ENCODE peak calls at places on chromosomes 12 and 14, in nine cellular contexts. One of them, this sample, is unnamed.

GRCh38 chr14:102491786-102492522 is 17.6 kb downstream of the ANKRD9 start:
- DNase-seq in kidney tubule cell: no peak
- DNase-seq in AG09309: no peak
- DNase-seq in tibial nerve: no peak
- DNase-seq in fibroblast of lung: no peak
- DNase-seq in prostate gland: no peak
- DNase-seq in pons: no peak
- DNase-seq in iPS-NIHi11: no peak
- DNase-seq in progenitor cell of endocrine pancreas: no peak
- DNase-seq in this sample: no peak

GRCh38 chr14:52706286-52706685 is 714 bp upstream of the PSMC6 start:
- DNase-seq in kidney tubule cell: peak; percentile 40
- DNase-seq in AG09309: no peak
- DNase-seq in tibial nerve: no peak
- DNase-seq in fibroblast of lung: peak; percentile 23
- DNase-seq in prostate gland: no peak
- DNase-seq in pons: no peak
- DNase-seq in iPS-NIHi11: peak; percentile 20
- DNase-seq in progenitor cell of endocrine pancreas: no peak
- DNase-seq in this sample: no peak

GRCh38 chr12:53869500-53869899 is 69.1 kb upstream of the HOXC13 start:
- DNase-seq in kidney tubule cell: peak; percentile 43
- DNase-seq in AG09309: no peak
- DNase-seq in tibial nerve: no peak
- DNase-seq in fibroblast of lung: no peak
- DNase-seq in prostate gland: no peak
- DNase-seq in pons: peak; percentile 72
- DNase-seq in iPS-NIHi11: no peak
- DNase-seq in progenitor cell of endocrine pancreas: no peak
- DNase-seq in this sample: peak; percentile 30

GRCh38 chr12:19771858-19772257 is 332.6 kb downstream of the AEBP2 start:
- DNase-seq in kidney tubule cell: no peak
- DNase-seq in AG09309: peak; percentile 76
- DNase-seq in tibial nerve: no peak
- DNase-seq in fibroblast of lung: peak; percentile 98
- DNase-seq in prostate gland: no peak
- DNase-seq in pons: no peak
- DNase-seq in iPS-NIHi11: no peak
- DNase-seq in progenitor cell of endocrine pancreas: no peak
- DNase-seq in this sample: no peak

GRCh38 chr14:105075364-105076295 is 10.4 kb upstream of the GPR132 start:
- DNase-seq in kidney tubule cell: no peak
- DNase-seq in AG09309: no peak
- DNase-seq in tibial nerve: no peak
- DNase-seq in fibroblast of lung: peak; percentile 35
- DNase-seq in prostate gland: no peak
- DNase-seq in pons: peak; percentile 42
- DNase-seq in iPS-NIHi11: peak; percentile 63
- DNase-seq in progenitor cell of endocrine pancreas: no peak
- DNase-seq in this sample: no peak

GRCh38 chr14:59251811-59252771 is 63.6 kb downstream of the DAAM1 start:
- DNase-seq in kidney tubule cell: peak; percentile 62
- DNase-seq in AG09309: no peak
- DNase-seq in tibial nerve: no peak
- DNase-seq in fibroblast of lung: peak; percentile 95
- DNase-seq in prostate gland: no peak
- DNase-seq in pons: no peak
- DNase-seq in iPS-NIHi11: no peak
- DNase-seq in progenitor cell of endocrine pancreas: no peak
- DNase-seq in this sample: no peak

GRCh38 chr12:10031771-10032175 is 1.3 kb downstream of the CLEC9A start:
- DNase-seq in kidney tubule cell: peak; percentile 39
- DNase-seq in AG09309: peak; percentile 80
- DNase-seq in tibial nerve: no peak
- DNase-seq in fibroblast of lung: peak; percentile 86
- DNase-seq in prostate gland: no peak
- DNase-seq in pons: no peak
- DNase-seq in iPS-NIHi11: peak; percentile 17
- DNase-seq in progenitor cell of endocrine pancreas: no peak
- DNase-seq in this sample: no peak

GRCh38 chr12:53097207-53097563 is 282 bp upstream of the IGFBP6 start:
- DNase-seq in kidney tubule cell: no peak
- DNase-seq in AG09309: no peak
- DNase-seq in tibial nerve: no peak
- DNase-seq in fibroblast of lung: peak; percentile 61
- DNase-seq in prostate gland: no peak
- DNase-seq in pons: no peak
- DNase-seq in iPS-NIHi11: peak; percentile 59
- DNase-seq in progenitor cell of endocrine pancreas: no peak
- DNase-seq in this sample: peak; percentile 19

GRCh38 chr14:93893550-93894329 is 33.4 kb upstream of the FAM181A start:
- DNase-seq in kidney tubule cell: no peak
- DNase-seq in AG09309: no peak
- DNase-seq in tibial nerve: no peak
- DNase-seq in fibroblast of lung: no peak
- DNase-seq in prostate gland: no peak
- DNase-seq in pons: no peak
- DNase-seq in iPS-NIHi11: peak; percentile 50
- DNase-seq in progenitor cell of endocrine pancreas: no peak
- DNase-seq in this sample: no peak

GRCh38 chr12:26646571-26646970 is 186.4 kb downstream of the ITPR2 start:
- DNase-seq in kidney tubule cell: no peak
- DNase-seq in AG09309: no peak
- DNase-seq in tibial nerve: no peak
- DNase-seq in fibroblast of lung: peak; percentile 18
- DNase-seq in prostate gland: no peak
- DNase-seq in pons: no peak
- DNase-seq in iPS-NIHi11: no peak
- DNase-seq in progenitor cell of endocrine pancreas: no peak
- DNase-seq in this sample: no peak

GRCh38 chr14:71651228-71651627 is 281.0 kb upstream of the RGS6 start:
- DNase-seq in kidney tubule cell: peak; percentile 68
- DNase-seq in AG09309: peak; percentile 91
- DNase-seq in tibial nerve: no peak
- DNase-seq in fibroblast of lung: peak; percentile 94
- DNase-seq in prostate gland: no peak
- DNase-seq in pons: peak; percentile 51
- DNase-seq in iPS-NIHi11: no peak
- DNase-seq in progenitor cell of endocrine pancreas: no peak
- DNase-seq in this sample: no peak

GRCh38 chr12:90826031-90826430 is 128.9 kb downstream of the CCER1 start:
- DNase-seq in kidney tubule cell: no peak
- DNase-seq in AG09309: no peak
- DNase-seq in tibial nerve: no peak
- DNase-seq in fibroblast of lung: no peak
- DNase-seq in prostate gland: no peak
- DNase-seq in pons: no peak
- DNase-seq in iPS-NIHi11: no peak
- DNase-seq in progenitor cell of endocrine pancreas: no peak
- DNase-seq in this sample: no peak

GRCh38 chr14:71290960-71291466 is 383.8 kb downstream of the PCNX1 start:
- DNase-seq in kidney tubule cell: peak; percentile 98
- DNase-seq in AG09309: peak; percentile 32
- DNase-seq in tibial nerve: no peak
- DNase-seq in fibroblast of lung: peak; percentile 93
- DNase-seq in prostate gland: no peak
- DNase-seq in pons: peak; percentile 50
- DNase-seq in iPS-NIHi11: no peak
- DNase-seq in progenitor cell of endocrine pancreas: no peak
- DNase-seq in this sample: peak; percentile 57

GRCh38 chr14:100691395-100692025 is 35.2 kb upstream of the DLK1 start:
- DNase-seq in kidney tubule cell: peak; percentile 65
- DNase-seq in AG09309: no peak
- DNase-seq in tibial nerve: no peak
- DNase-seq in fibroblast of lung: no peak
- DNase-seq in prostate gland: no peak
- DNase-seq in pons: no peak
- DNase-seq in iPS-NIHi11: no peak
- DNase-seq in progenitor cell of endocrine pancreas: no peak
- DNase-seq in this sample: no peak

This sample was measured in Caki2.